ENCODE peak calls at places on chromosomes 1 and 21, in six cellular contexts. A is GM23248, R is SK-N-SH, K is OCI-LY7, L is GM23338, Y is HCT116. H is an unnamed sample.

GRCh38 chr1:191371626-191372025 is 786.6 kb upstream of the RGS18 start:
- DNase-seq in A (no peak), R (no peak), K (no peak), L (no peak), Y (no peak), H (no peak)

GRCh38 chr1:235366286-235366685 is 941 bp upstream of the TBCE start:
- DNase-seq in A (no peak), R (no peak), K (no peak), L (no peak), Y (no peak), H (no peak)

GRCh38 chr1:4062992-4063391 is 162.9 kb upstream of the C1orf174 start:
- DNase-seq in A (no peak), R (no peak), K (no peak), L (no peak), Y (no peak), H (no peak)

GRCh38 chr1:174005032-174005431 is 17.1 kb downstream of the RC3H1 start:
- DNase-seq in A (peak; percentile 75), R (peak; percentile 47), K (peak; percentile 81), L (no peak), Y (no peak), H (no peak)

GRCh38 chr21:32131960-32132359 is 146.9 kb downstream of the MIS18A start:
- DNase-seq in A (peak; percentile 61), R (no peak), K (no peak), L (no peak), Y (no peak), H (no peak)

GRCh38 chr1:2413495-2414296 is 1.3 kb upstream of the PEX10 start:
- DNase-seq in A (no peak), R (no peak), K (peak; percentile 30), L (peak; percentile 38), Y (no peak), H (no peak)

GRCh38 chr1:90114521-90115141 is 119.7 kb downstream of the ZNF326 start:
- DNase-seq in A (peak; percentile 65), R (peak; percentile 22), K (peak; percentile 51), L (peak; percentile 83), Y (peak; percentile 56), H (peak; percentile 54)

GRCh38 chr1:244301595-244302130 is 150.0 kb downstream of the ADSS2 start:
- DNase-seq in A (no peak), R (no peak), K (no peak), L (no peak), Y (no peak), H (peak; percentile 10)

GRCh38 chr1:92484171-92484471 is 2.6 kb downstream of the GFI1 start:
- DNase-seq in A (no peak), R (peak; percentile 51), K (no peak), L (no peak), Y (no peak), H (no peak)

GRCh38 chr1:245687129-245687635 is 532.4 kb downstream of the KIF26B start:
- DNase-seq in A (no peak), R (no peak), K (no peak), L (no peak), Y (no peak), H (no peak)

GRCh38 chr1:159591981-159592380 is 4.4 kb downstream of the APCS start:
- DNase-seq in A (peak; percentile 45), R (no peak), K (no peak), L (no peak), Y (no peak), H (no peak)

GRCh38 chr1:39195166-39196111 is 9.1 kb upstream of the MACF1 start:
- DNase-seq in A (peak; percentile 61), R (no peak), K (no peak), L (no peak), Y (no peak), H (no peak)
- H3K4me2 ChIP-seq in A (peak overlapping the region; percentile 63), R (peak overlapping the region; percentile 70), K (peak overlapping the region; percentile 84), L (no peak overlapping the region), Y (peak overlapping the region; percentile 70), H (peak overlapping the region; percentile 11)

GRCh38 chr1:239262538-239262937 is 123.8 kb upstream of the CHRM3 start:
- DNase-seq in A (no peak), R (no peak), K (no peak), L (peak; percentile 11), Y (no peak), H (no peak)
- H2AFZ ChIP-seq in A (no peak overlapping the region), R (no peak overlapping the region), K (no peak overlapping the region), L (peak overlapping the region; percentile 91), Y (no peak overlapping the region), H (no peak overlapping the region)

GRCh38 chr1:51058863-51059262 is 43.2 kb upstream of the C1orf185 start:
- DNase-seq in A (peak; percentile 46), R (no peak), K (peak; percentile 33), L (peak; percentile 27), Y (no peak), H (peak; percentile 48)

GRCh38 chr1:51061231-51061943 is 40.6 kb upstream of the C1orf185 start:
- DNase-seq in A (peak; percentile 36), R (no peak), K (no peak), L (no peak), Y (no peak), H (no peak)

GRCh38 chr1:51063121-51063520 is 38.9 kb upstream of the C1orf185 start:
- DNase-seq in A (peak; percentile 89), R (no peak), K (no peak), L (no peak), Y (peak; percentile 44), H (peak; percentile 99)
- H3K9me2 ChIP-seq in A (no peaks in the 10 kb centered on the region), R (no peaks in the 10 kb centered on the region), K (no peaks in the 10 kb centered on the region), L (peaks cover 8% of the 10 kb centered on the region), Y (no peaks in the 10 kb centered on the region), H (no peaks in the 10 kb centered on the region)

DNA sequence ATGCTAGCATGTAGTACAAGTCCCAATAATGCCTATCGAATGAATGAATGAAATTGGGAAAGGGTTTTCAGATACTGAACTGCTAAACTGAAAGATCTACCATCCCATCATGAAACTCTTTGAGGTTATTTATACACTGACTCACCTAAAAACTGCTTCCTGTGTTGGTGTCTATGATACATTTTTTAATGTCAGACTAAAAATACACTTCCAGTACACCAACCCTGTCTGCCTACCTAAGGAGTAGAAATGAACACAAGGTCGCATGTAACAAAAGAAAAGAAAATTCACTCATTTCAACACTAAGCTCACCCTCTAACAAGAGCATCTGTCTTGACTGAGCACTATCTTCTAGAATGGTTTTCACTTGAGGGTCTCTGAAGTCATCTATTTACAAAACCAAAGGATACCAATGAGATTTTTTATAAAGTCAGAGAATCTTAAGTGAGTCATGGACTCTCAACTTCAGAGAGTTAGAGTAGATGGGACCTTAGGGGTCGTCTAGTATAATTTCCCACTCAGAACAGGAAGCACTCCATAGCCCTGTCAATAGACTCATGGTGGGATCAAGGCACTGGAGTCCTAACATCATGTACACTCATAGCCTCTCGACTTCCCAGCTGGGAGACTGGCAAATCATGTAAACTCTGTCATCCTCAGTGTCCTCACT is 53.4 kb downstream of the WLS start:
- DNase-seq in A (peak; percentile 47), R (no peak), K (no peak), L (no peak), Y (no peak), H (no peak)
- H3K4me2 ChIP-seq in A (peak overlapping the region; percentile 41), R (peak overlapping the region; percentile 62), K (no peak overlapping the region), L (no peak overlapping the region), Y (peak overlapping the region; percentile 54), H (no peak overlapping the region)

GRCh38 chr1:219459321-219460105 is 153.4 kb downstream of the ZC3H11B start:
- DNase-seq in A (peak; percentile 71), R (peak; percentile 36), K (no peak), L (no peak), Y (no peak), H (no peak)

GRCh38 chr1:219465247-219466093 is 147.4 kb downstream of the ZC3H11B start:
- DNase-seq in A (peak; percentile 90), R (no peak), K (no peak), L (no peak), Y (no peak), H (no peak)

GRCh38 chr1:219460561-219461511 is 152.1 kb downstream of the ZC3H11B start:
- DNase-seq in A (peak; percentile 76), R (no peak), K (peak; percentile 10), L (no peak), Y (no peak), H (no peak)

GRCh38 chr1:219463629-219464028 is 149.3 kb downstream of the ZC3H11B start:
- DNase-seq in A (peak; percentile 54), R (no peak), K (no peak), L (no peak), Y (no peak), H (no peak)

GRCh38 chr1:219461891-219462528 is 150.9 kb downstream of the ZC3H11B start:
- DNase-seq in A (peak; percentile 36), R (no peak), K (no peak), L (no peak), Y (no peak), H (no peak)
- H2AFZ ChIP-seq in A (no peak overlapping the region), R (no peak overlapping the region), K (no peak overlapping the region), L (no peak overlapping the region), Y (no peak overlapping the region), H (no peak overlapping the region)

GRCh38 chr1:219264557-219264956 is 90.9 kb downstream of the LYPLAL1 start:
- DNase-seq in A (no peak), R (no peak), K (no peak), L (peak; percentile 16), Y (no peak), H (no peak)

GRCh38 chr1:219266524-219266923 is 92.8 kb downstream of the LYPLAL1 start:
- DNase-seq in A (peak; percentile 17), R (no peak), K (no peak), L (no peak), Y (no peak), H (no peak)

GRCh38 chr1:219265026-219265515 is 91.4 kb downstream of the LYPLAL1 start:
- DNase-seq in A (peak; percentile 29), R (no peak), K (no peak), L (no peak), Y (no peak), H (no peak)

GRCh38 chr1:219257751-219258150 is 84.1 kb downstream of the LYPLAL1 start:
- DNase-seq in A (no peak), R (no peak), K (no peak), L (no peak), Y (no peak), H (no peak)

DNA sequence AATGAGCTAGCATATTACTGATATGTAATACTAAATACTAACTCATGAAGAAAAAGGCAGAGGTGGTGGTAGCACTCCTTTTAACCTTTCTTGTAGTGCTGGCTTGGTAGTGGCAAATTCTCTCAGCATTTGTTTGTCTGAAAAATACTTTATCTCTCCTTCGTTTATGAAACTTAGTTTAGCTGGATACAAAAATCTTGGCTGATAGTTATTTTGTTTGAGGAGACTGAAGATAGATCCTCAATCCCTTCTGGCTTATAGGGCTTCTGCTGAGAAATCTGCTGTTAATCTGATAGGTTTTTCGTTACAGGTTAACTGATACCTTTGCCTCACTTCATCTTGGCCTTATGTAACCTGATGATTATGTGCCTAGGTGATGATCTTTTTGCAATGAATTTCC is 87.8 kb downstream of the LYPLAL1 start:
- DNase-seq in A (no peak), R (no peak), K (no peak), L (no peak), Y (no peak), H (no peak)
- H3K9me2 ChIP-seq in A (no peaks in the 10 kb centered on the region), R (no peaks in the 10 kb centered on the region), K (no peaks in the 10 kb centered on the region), L (no peaks in the 10 kb centered on the region), Y (no peaks in the 10 kb centered on the region), H (no peaks in the 10 kb centered on the region)

GRCh38 chr1:189816558-189816957 is 661.1 kb downstream of the BRINP3 start:
- DNase-seq in A (no peak), R (no peak), K (no peak), L (peak; percentile 20), Y (no peak), H (no peak)
- H3K4me2 ChIP-seq in A (no peak overlapping the region), R (no peak overlapping the region), K (no peak overlapping the region), L (no peak overlapping the region), Y (no peak overlapping the region), H (no peak overlapping the region)

GRCh38 chr1:215754112-215754511 is 187.0 kb downstream of the KCTD3 start:
- DNase-seq in A (no peak), R (no peak), K (no peak), L (no peak), Y (no peak), H (no peak)
- H2AFZ ChIP-seq in A (no peak overlapping the region), R (no peak overlapping the region), K (no peak overlapping the region), L (no peak overlapping the region), Y (no peak overlapping the region), H (no peak overlapping the region)